ENCODE peak calls at places on chromosomes 3 and 15, in ten cellular contexts. F is C1 segment of cervical spinal cord, G is AG08395, Z is GM19239, M is NCI-H2171 treated with DMSO at 0.1 percent for 48 hours, E is ureter, L is small intestine, X is GM06990, D is HFFc6, B is NCI-H226. J is an unnamed sample.

GRCh38 chr15:68791431-68792283 is 29.0 kb downstream of the ANP32A start:
- DNase-seq in F (no peak), G (no peak), Z (peak), M (no peak), E (no peak), L (no peak), X (peak), D (no peak), B (no peak), J (no peak)

GRCh38 chr3:190491533-190492054 is 22.3 kb upstream of the IL1RAP start:
- DNase-seq in F (no peak), G (no peak), Z (no peak), M (no peak), E (no peak), L (no peak), X (no peak), D (no peak), B (no peak), J (no peak)

GRCh38 chr15:66822106-66822505 is 120.1 kb downstream of the SMAD6 start:
- DNase-seq in F (no peak), G (no peak), Z (no peak), M (no peak), E (no peak), L (no peak), X (no peak), D (no peak), B (no peak), J (no peak)

GRCh38 chr15:58269455-58270414 is 131.6 kb downstream of the AQP9 start:
- DNase-seq in F (no peak), G (peak), Z (peak), M (peak), E (peak), L (peak), X (peak), D (peak), B (peak), J (no peak)

GRCh38 chr15:84034831-84035753 is 200.5 kb upstream of the GOLGA6L4 start:
- DNase-seq in F (no peak), G (peak), Z (no peak), M (no peak), E (no peak), L (peak), X (no peak), D (no peak), B (peak), J (no peak)

GRCh38 chr3:171783086-171783485 is 27.2 kb downstream of the PLD1 start:
- DNase-seq in F (no peak), G (peak), Z (no peak), M (no peak), E (no peak), L (no peak), X (no peak), D (no peak), B (peak), J (no peak)

GRCh38 chr3:179036626-179037300 is 34.8 kb downstream of the ZMAT3 start:
- DNase-seq in F (no peak), G (no peak), Z (no peak), M (no peak), E (no peak), L (no peak), X (no peak), D (no peak), B (peak), J (no peak)

GRCh38 chr3:160163259-160163878 is 61.9 kb upstream of the C3orf80 start:
- DNase-seq in F (no peak), G (peak), Z (no peak), M (peak), E (no peak), L (peak), X (no peak), D (peak), B (no peak), J (no peak)

GRCh38 chr3:175679582-175679981 is 820.4 kb downstream of the NAALADL2 start:
- DNase-seq in F (no peak), G (no peak), Z (no peak), M (no peak), E (no peak), L (no peak), X (no peak), D (no peak), B (no peak), J (no peak)

GRCh38 chr3:122077293-122078234 is 22.4 kb downstream of the CD86 start:
- DNase-seq in F (no peak), G (no peak), Z (no peak), M (no peak), E (no peak), L (no peak), X (no peak), D (no peak), B (no peak), J (no peak)

GRCh38 chr3:117350386-117350785 is 640.8 kb downstream of the TUSC7 start:
- DNase-seq in F (no peak), G (no peak), Z (no peak), M (no peak), E (no peak), L (peak), X (no peak), D (no peak), B (no peak), J (no peak)

GRCh38 chr15:101008158-101009139 is 89.3 kb downstream of the LRRK1 start:
- DNase-seq in F (peak), G (peak), Z (peak), M (peak), E (peak), L (peak), X (peak), D (no peak), B (peak), J (peak)

GRCh38 chr3:136535906-136536305 is 216.3 kb downstream of the STAG1 start:
- DNase-seq in F (no peak), G (no peak), Z (no peak), M (no peak), E (no peak), L (no peak), X (no peak), D (peak), B (no peak), J (no peak)

J was measured in caudate nucleus.